ENCODE peak calls at places on chromosomes 4 and X, in five cellular contexts. K is OCI-LY7, I is uterus, O is tibial artery, B is nephron progenitor cell. N is an unnamed sample.

GRCh38 chr4:6613676-6614651 is 26.5 kb upstream of the MRFAP1 start:
- DNase-seq in B (no peak), K (no peak), I (no peak), O (no peak), N (no peak)

GRCh38 chrX:147948531-147948930 is 32.6 kb upstream of the FMR1NB start:
- DNase-seq in K (no peak), B (no peak), I (no peak), O (no peak), N (no peak)

GRCh38 chrX:47191331-47191730 is 2.3 kb upstream of the UBA1 start:
- DNase-seq in I (no peak), O (peak; percentile 24), K (peak; percentile 89), B (peak; percentile 23), N (peak; percentile 6)

GRCh38 chr4:186192068-186192751 is 843 bp downstream of the CYP4V2 start:
- DNase-seq in I (peak; percentile 36), O (peak; percentile 56), B (peak; percentile 30), K (peak; percentile 49), N (peak; percentile 43)

GRCh38 chr4:139028191-139028661 is 12.6 kb downstream of the NOCT start:
- DNase-seq in I (no peak), B (no peak), O (no peak), K (no peak), N (no peak)

GRCh38 chr4:96713271-96713670 is 873.4 kb downstream of the PDHA2 start:
- DNase-seq in I (no peak), K (no peak), B (no peak), O (no peak), N (no peak)

GRCh38 chr4:149980941-149981340 is 97.3 kb upstream of the DCLK2 start:
- DNase-seq in K (peak; percentile 43), B (peak; percentile 72), O (peak; percentile 25), I (peak; percentile 44), N (peak; percentile 67)

GRCh38 chrX:31237189-31237588 is 165.3 kb upstream of the FTHL17 start:
- DNase-seq in B (no peak), O (no peak), I (no peak), K (peak; percentile 41), N (no peak)

GRCh38 chr4:145531791-145532190 is 50.1 kb downstream of the SMAD1 start:
- DNase-seq in K (no peak), I (no peak), B (no peak), O (no peak), N (no peak)

GRCh38 chr4:75637176-75637575 is 6.8 kb upstream of the CDKL2 start:
- DNase-seq in B (peak; percentile 40), O (no peak), I (no peak), K (no peak), N (no peak)

GRCh38 chr4:96103086-96103485 is 263.2 kb downstream of the PDHA2 start:
- DNase-seq in I (no peak), O (no peak), B (no peak), K (no peak), N (no peak)

GRCh38 chr4:2929469-2929868 is 33.7 kb downstream of the NOP14 start:
- DNase-seq in B (no peak), K (no peak), O (peak; percentile 19), I (peak; percentile 13), N (no peak)

GRCh38 chrX:71103110-71103983 is 3.2 kb downstream of the CXorf65 start:
- DNase-seq in I (no peak), O (no peak), K (peak; percentile 60), B (peak; percentile 48), N (peak; percentile 22)

GRCh38 chrX:39491548-39492297 is 606.0 kb downstream of the BCOR start:
- DNase-seq in B (no peak), O (no peak), I (no peak), K (peak; percentile 11), N (no peak)

GRCh38 chrX:1265061-1265460 is 3.6 kb upstream of the CSF2RA start:
- DNase-seq in O (no peak), I (no peak), K (no peak), B (no peak), N (no peak)

GRCh38 chr4:130257271-130257670 is 1161.3 kb downstream of the C4orf33 start:
- DNase-seq in B (no peak), O (no peak), I (no peak), K (no peak), N (no peak)
- TF ChIP-seq CTCF in B (no peak), O (no peak), I (no peak), K (no peak), N (no peak)

GRCh38 chr4:56821394-56822263 is at the start of gene SPINK2:
- DNase-seq in O (no peak), K (peak; percentile 75), B (peak; percentile 77), I (no peak), N (peak; percentile 46)
- TF ChIP-seq CTCF in O (no peak), K (peak; percentile 60), B (no peak), I (no peak), N (no peak)

DNA sequence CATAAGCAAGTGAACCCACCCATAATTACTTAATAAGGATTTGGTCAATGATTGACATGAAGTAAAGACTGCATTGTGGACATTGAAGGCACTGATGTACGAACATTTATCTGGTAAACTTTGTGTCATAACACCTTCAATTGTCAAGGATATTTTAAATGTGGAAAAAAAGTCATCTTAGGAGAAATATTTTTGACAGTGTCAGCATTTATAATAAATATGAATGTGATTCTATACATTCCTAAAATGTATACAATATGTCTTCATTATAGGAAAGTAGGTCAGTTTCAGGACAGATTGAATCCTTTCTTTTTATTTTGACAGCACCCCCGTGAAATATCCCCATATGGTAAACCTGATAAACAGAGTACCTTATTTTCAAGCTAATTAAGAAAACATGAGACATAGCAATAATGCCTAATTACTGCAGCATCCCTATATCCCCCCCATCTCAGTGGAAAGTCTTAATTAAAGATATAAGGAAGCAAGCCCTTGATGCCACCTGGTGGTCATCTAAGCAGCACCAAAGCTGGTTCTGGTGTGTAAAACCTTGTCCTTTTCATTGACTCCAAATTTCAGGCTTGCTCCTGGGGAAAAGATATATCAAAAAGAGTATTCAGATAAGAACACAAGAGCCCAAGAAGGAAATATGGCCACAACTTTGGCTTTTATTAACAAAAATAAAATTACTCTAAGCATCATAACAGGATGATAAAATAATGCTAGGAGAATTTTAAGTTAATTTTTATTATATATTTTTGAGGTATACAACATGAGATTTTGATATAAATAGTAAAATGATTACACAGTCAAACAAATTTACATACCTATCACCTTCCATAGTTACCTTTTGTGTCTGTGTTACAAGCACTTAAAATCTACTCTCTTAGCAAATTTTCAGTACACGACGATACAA is 379.7 kb downstream of the TLL1 start:
- DNase-seq in I (no peak), B (peak; percentile 6), O (no peak), K (peak; percentile 28), N (no peak)
- TF ChIP-seq CTCF in I (no peak), B (peak; percentile 46), O (peak; percentile 10), K (peak; percentile 77), N (peak; percentile 43)

GRCh38 chr4:164536829-164537228 is 217.1 kb upstream of the SMIM31 start:
- DNase-seq in O (peak; percentile 59), K (no peak), I (no peak), B (no peak), N (no peak)
- TF ChIP-seq CTCF in O (peak; percentile 21), K (no peak), I (no peak), B (no peak), N (no peak)

GRCh38 chrX:68273887-68274286 is 159.4 kb downstream of the OPHN1 start:
- DNase-seq in I (no peak), B (no peak), K (no peak), O (no peak), N (no peak)
- TF ChIP-seq CTCF in I (no peak), B (no peak), K (no peak), O (no peak), N (no peak)

DNA sequence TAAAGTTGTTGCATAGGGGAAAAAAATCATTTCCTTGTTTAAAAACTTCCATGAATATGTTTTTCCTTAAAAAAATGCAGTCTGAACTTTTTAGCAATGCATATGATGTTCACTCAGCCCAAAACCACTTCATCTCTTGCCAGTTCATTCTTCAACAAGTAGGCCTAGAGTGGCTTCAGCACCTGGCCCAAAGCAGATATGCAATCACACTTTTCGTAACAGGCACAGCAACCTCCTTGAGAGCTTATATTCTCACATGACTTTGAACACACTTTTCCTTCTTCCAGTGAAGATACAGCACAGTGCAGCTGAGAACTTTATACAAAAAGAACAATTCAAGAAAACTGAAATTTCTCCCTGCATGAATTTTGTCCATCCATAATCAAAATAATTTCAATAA is 128.6 kb downstream of the ADAMTS3 start:
- DNase-seq in B (no peak), O (no peak), I (no peak), K (no peak), N (no peak)
- TF ChIP-seq CTCF in B (no peak), O (no peak), I (no peak), K (no peak), N (no peak)

DNA sequence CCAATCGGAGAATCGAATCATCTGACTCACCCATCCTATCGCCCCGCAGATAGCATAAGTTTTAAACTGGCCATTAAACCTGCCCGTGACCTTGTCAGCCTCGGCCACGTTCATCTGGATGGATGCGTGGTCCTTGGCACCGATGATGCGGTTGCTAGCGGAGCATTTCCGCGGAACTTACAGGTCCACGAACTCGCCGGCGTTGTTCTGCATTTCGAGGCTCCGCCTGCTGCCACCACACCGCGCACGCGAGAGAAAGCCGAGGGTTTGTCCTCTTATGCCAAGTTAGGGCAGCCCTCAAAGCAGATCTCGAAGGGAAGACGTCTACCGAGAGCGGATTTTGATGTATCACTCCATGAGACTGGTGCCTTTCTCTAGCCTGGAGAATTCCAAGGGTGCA is 30.1 kb upstream of the TAPT1 start:
- DNase-seq in K (no peak), O (no peak), I (no peak), B (no peak), N (no peak)
- TF ChIP-seq CTCF in K (no peak), O (no peak), I (no peak), B (no peak), N (no peak)

N was measured in endothelial cell.